ENCODE peak calls at places on chromosome 19, in four cellular contexts. Y is adrenal gland, F is omental fat pad, N is PC-9. L is an unnamed sample.

GRCh38 chr19:19552811-19553210 is 14.7 kb downstream of the CILP2 start:
- DNase-seq in Y (no peak), F (no peak), N (peak), L (no peak)

GRCh38 chr19:37654525-37654832 is 786 bp downstream of the ZFP30 start:
- DNase-seq in Y (no peak), F (no peak), N (peak), L (peak)

GRCh38 chr19:49475995-49476880 is 2.2 kb downstream of the FLT3LG start:
- DNase-seq in Y (no peak), F (no peak), N (no peak), L (peak)

GRCh38 chr19:21109116-21109515 is 27.1 kb downstream of the ZNF714 start:
- DNase-seq in Y (no peak), F (no peak), N (no peak), L (no peak)

GRCh38 chr19:40150170-40150569 is 41.1 kb upstream of the MAP3K10 start:
- DNase-seq in Y (no peak), F (no peak), N (no peak), L (no peak)

GRCh38 chr19:10271543-10272086 is 695 bp downstream of the ICAM1 start:
- DNase-seq in Y (no peak), F (no peak), N (no peak), L (no peak)

GRCh38 chr19:12774588-12775555 is at the start of gene HOOK2:
- DNase-seq in Y (peak), F (no peak), N (peak), L (peak)

GRCh38 chr19:31611348-31611877 is 262.2 kb upstream of the TSHZ3 start:
- DNase-seq in Y (no peak), F (no peak), N (no peak), L (no peak)

GRCh38 chr19:45217957-45218334 is 27.3 kb downstream of the EXOC3L2 start:
- DNase-seq in Y (no peak), F (no peak), N (no peak), L (no peak)

GRCh38 chr19:45216677-45217076 is 28.5 kb downstream of the EXOC3L2 start:
- DNase-seq in Y (no peak), F (no peak), N (no peak), L (no peak)

GRCh38 chr19:45217193-45217956 is 27.8 kb downstream of the EXOC3L2 start:
- DNase-seq in Y (no peak), F (no peak), N (no peak), L (no peak)

GRCh38 chr19:45213031-45213430 is 32.2 kb downstream of the EXOC3L2 start:
- DNase-seq in Y (no peak), F (no peak), N (no peak), L (no peak)

GRCh38 chr19:45215391-45216191 is 29.6 kb downstream of the EXOC3L2 start:
- DNase-seq in Y (peak), F (no peak), N (peak), L (peak)
- TF ChIP-seq CTCF in Y (no peak), F (no peak), N (no peak), L (no peak)

GRCh38 chr19:16527971-16528521 is 14.2 kb downstream of the CHERP start:
- DNase-seq in Y (no peak), F (no peak), N (no peak), L (no peak)
- TF ChIP-seq CTCF in Y (peak), F (no peak), N (peak), L (peak)

GRCh38 chr19:1406818-1407661 is at the start of gene DAZAP1:
- DNase-seq in Y (peak), F (peak), N (peak), L (peak)
- TF ChIP-seq CTCF in Y (peak), F (no peak), N (peak), L (peak)

GRCh38 chr19:45423589-45424190 is at the start of gene ERCC1:
- DNase-seq in Y (no peak), F (peak), N (peak), L (peak)
- TF ChIP-seq CTCF in Y (no peak), F (no peak), N (no peak), L (no peak)

GRCh38 chr19:53540091-53540490 is 2.1 kb downstream of the ZNF331 start:
- DNase-seq in Y (no peak), F (no peak), N (no peak), L (no peak)

GRCh38 chr19:53536223-53536543 is 1.8 kb upstream of the ZNF331 start:
- DNase-seq in Y (no peak), F (no peak), N (no peak), L (no peak)

GRCh38 chr19:53537126-53537522 is 821 bp upstream of the ZNF331 start:
- DNase-seq in Y (no peak), F (no peak), N (no peak), L (no peak)

GRCh38 chr19:53538378-53539109 is 599 bp downstream of the ZNF331 start:
- DNase-seq in Y (peak), F (no peak), N (peak), L (no peak)

DNA sequence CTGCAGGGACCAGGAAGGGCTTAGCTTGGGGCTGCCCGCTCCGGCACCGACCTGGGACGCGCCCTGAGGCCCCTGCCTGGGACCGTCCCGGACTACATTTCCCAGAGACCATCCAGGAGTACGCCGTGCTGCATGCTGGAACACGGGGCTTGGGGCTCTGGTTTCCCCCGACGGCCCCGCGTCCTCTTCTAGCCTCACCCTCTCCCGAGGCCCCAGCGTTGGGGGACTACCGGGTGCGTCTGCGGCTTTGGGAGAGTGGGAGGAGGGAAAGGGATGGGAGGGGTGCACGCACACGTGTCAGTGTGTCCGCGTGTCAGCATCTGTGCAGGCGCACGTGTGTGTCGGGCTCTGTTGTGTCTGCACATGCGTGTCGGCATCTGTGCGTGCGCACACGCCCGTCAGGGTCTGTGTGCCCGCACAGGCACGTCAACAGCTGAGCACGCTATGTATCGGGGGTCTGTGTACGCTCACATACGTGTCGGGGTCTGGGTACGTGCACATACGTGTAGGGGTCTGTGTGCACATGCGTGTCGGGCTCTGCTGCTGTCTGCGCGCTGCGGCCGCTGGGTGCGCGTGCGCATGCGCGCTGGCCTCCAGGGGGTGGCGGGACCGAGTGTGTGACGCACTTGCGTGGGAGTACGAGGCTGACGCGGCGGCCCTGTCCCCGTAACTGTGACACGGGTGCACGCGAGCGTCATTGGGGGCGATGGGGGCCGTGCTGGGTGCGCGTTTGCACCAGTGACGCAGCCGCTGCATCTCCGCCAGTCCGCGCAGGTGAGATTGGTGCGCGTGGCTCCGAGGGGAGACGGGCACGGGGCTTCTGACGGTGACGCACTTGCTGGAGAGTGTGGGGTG is at the start of gene ZNF331:
- DNase-seq in Y (peak), F (peak), N (peak), L (peak)
- TF ChIP-seq CTCF in Y (peak), F (no peak), N (no peak), L (no peak)